ENCODE peak calls at places on chromosomes 3 and 15, in ten cellular contexts. T is sigmoid colon, K is tibial nerve, D is suprapubic skin, P is K562, W is A549, U is transverse colon, Y is HepG2, R is SK-N-SH, Q is ovary. B is an unnamed sample.

GRCh38 chr3:27532931-27533607 is 48.9 kb upstream of the SLC4A7 start:
- DNase-seq in T (no peak), P (no peak), K (no peak), R (no peak), D (no peak), W (no peak), Q (no peak), Y (no peak), U (no peak), B (no peak)

GRCh38 chr15:98394546-98394945 is 253.8 kb upstream of the IGF1R start:
- DNase-seq in R (no peak), U (no peak), Y (no peak), K (no peak), P (no peak), T (no peak), W (no peak), Q (no peak), D (no peak), B (no peak)

GRCh38 chr3:141227752-141228151 is 3.9 kb upstream of the PXYLP1 start:
- DNase-seq in D (no peak), K (no peak), Q (no peak), U (no peak), R (peak; percentile 77), P (no peak), T (no peak), Y (no peak), W (no peak), B (no peak)

GRCh38 chr3:39812537-39812936 is 3.1 kb downstream of the MYRIP start:
- DNase-seq in T (no peak), R (peak; percentile 31), D (no peak), W (no peak), K (no peak), Q (no peak), U (peak; percentile 36), P (no peak), Y (peak; percentile 6), B (peak; percentile 47)

GRCh38 chr15:75532413-75533250 is 46.5 kb downstream of the PTPN9 start:
- DNase-seq in T (peak; percentile 86), W (peak; percentile 84), P (peak; percentile 33), R (peak; percentile 50), U (peak; percentile 56), K (peak; percentile 79), D (no peak), Q (peak; percentile 73), Y (peak; percentile 57), B (peak; percentile 63)

GRCh38 chr3:119149484-119149883 is 3.5 kb downstream of the TEX55 start:
- DNase-seq in R (no peak), W (peak; percentile 75), Y (no peak), K (no peak), D (no peak), Q (no peak), P (no peak), T (no peak), U (no peak), B (no peak)

GRCh38 chr3:152385761-152386160 is 117.0 kb downstream of the MBNL1 start:
- DNase-seq in Y (peak; percentile 88), T (no peak), Q (no peak), U (no peak), P (no peak), K (no peak), W (peak; percentile 81), D (no peak), R (no peak), B (no peak)

GRCh38 chr3:127680790-127681189 is 8.0 kb downstream of the ABTB1 start:
- DNase-seq in Y (no peak), T (peak; percentile 50), W (no peak), R (no peak), P (no peak), D (peak; percentile 51), Q (peak; percentile 8), U (no peak), K (no peak), B (peak; percentile 20)

GRCh38 chr3:122132949-122133540 is 50.4 kb upstream of the CASR start:
- DNase-seq in Y (no peak), T (no peak), D (no peak), Q (no peak), W (no peak), R (no peak), U (no peak), P (no peak), K (no peak), B (no peak)

GRCh38 chr15:31266712-31267111 is 59.9 kb upstream of the KLF13 start:
- DNase-seq in T (peak; percentile 53), W (no peak), D (peak; percentile 67), P (no peak), Q (no peak), U (peak; percentile 42), R (no peak), K (no peak), Y (no peak), B (no peak)

GRCh38 chr15:98914626-98915025 is 93.0 kb downstream of the PGPEP1L start:
- DNase-seq in Q (no peak), U (no peak), R (no peak), T (peak; percentile 81), P (no peak), Y (no peak), D (no peak), W (peak; percentile 38), K (no peak), B (no peak)

GRCh38 chr3:152309031-152309430 is 40.3 kb downstream of the MBNL1 start:
- DNase-seq in Q (no peak), U (no peak), Y (no peak), D (no peak), P (no peak), K (no peak), W (no peak), R (no peak), T (no peak), B (no peak)

GRCh38 chr3:123169492-123169929 is 32.2 kb upstream of the SEC22A start:
- DNase-seq in Y (no peak), T (no peak), P (no peak), Q (no peak), K (no peak), R (no peak), U (no peak), D (no peak), W (peak; percentile 66), B (peak; percentile 34)

GRCh38 chr3:38152660-38153059 is 12.7 kb upstream of the OXSR1 start:
- DNase-seq in D (no peak), P (no peak), Y (no peak), Q (no peak), K (no peak), U (no peak), W (no peak), R (no peak), T (no peak), B (no peak)

GRCh38 chr15:56723787-56724186 is 9.5 kb downstream of the ZNF280D start:
- DNase-seq in Y (no peak), K (no peak), W (no peak), T (no peak), Q (no peak), U (no peak), D (no peak), R (no peak), P (no peak), B (no peak)
- H3K4me1 ChIP-seq in Y (no peaks in the 10 kb centered on the region), K (peaks cover 9% of the 10 kb centered on the region), W (no peaks in the 10 kb centered on the region), T (peaks cover 22% of the 10 kb centered on the region), Q (peaks cover 8% of the 10 kb centered on the region), U (no peaks in the 10 kb centered on the region), D (peaks cover 21% of the 10 kb centered on the region), R (no peaks in the 10 kb centered on the region), P (peaks cover 9% of the 10 kb centered on the region), B (peaks cover under 1% of the 10 kb centered on the region)

GRCh38 chr3:66823010-66823399 is 175.1 kb upstream of the KBTBD8 start:
- DNase-seq in R (no peak), P (no peak), D (no peak), U (no peak), K (no peak), Y (peak; percentile 31), W (no peak), T (no peak), Q (no peak), B (no peak)
- TF ChIP-seq EP300 in R (no peak), P (no peak), D (no peak), U (no peak), K (peak; percentile 22), Y (no peak), W (no peak), T (no peak), Q (no peak), B (no peak)

GRCh38 chr3:12957824-12958792 is 115.1 kb downstream of the IQSEC1 start:
- DNase-seq in K (no peak), U (no peak), R (no peak), W (no peak), P (no peak), Y (no peak), Q (no peak), T (no peak), D (no peak), B (no peak)

GRCh38 chr3:12960497-12960896 is 112.7 kb downstream of the IQSEC1 start:
- DNase-seq in D (no peak), U (no peak), R (no peak), P (no peak), Q (no peak), T (no peak), W (no peak), K (no peak), Y (no peak), B (no peak)

GRCh38 chr3:12961007-12961725 is 112.1 kb downstream of the IQSEC1 start:
- DNase-seq in Q (no peak), R (no peak), Y (no peak), D (no peak), T (no peak), U (no peak), P (no peak), K (no peak), W (no peak), B (no peak)

GRCh38 chr3:12959838-12960378 is 113.3 kb downstream of the IQSEC1 start:
- DNase-seq in T (no peak), R (no peak), K (no peak), P (peak; percentile 44), D (no peak), Q (no peak), U (peak; percentile 25), W (no peak), Y (no peak), B (no peak)

GRCh38 chr3:12959395-12959794 is 113.8 kb downstream of the IQSEC1 start:
- DNase-seq in R (no peak), U (no peak), K (no peak), W (no peak), D (no peak), Y (no peak), P (no peak), Q (no peak), T (no peak), B (no peak)
- H3K4me1 ChIP-seq in R (peaks cover 65% of the 10 kb centered on the region), U (peaks cover 25% of the 10 kb centered on the region), K (peaks cover 65% of the 10 kb centered on the region), W (peaks cover 4% of the 10 kb centered on the region), D (peaks cover 98% of the 10 kb centered on the region), Y (peaks cover 54% of the 10 kb centered on the region), P (peaks cover 87% of the 10 kb centered on the region), Q (peaks cover 61% of the 10 kb centered on the region), T (peaks cover 88% of the 10 kb centered on the region), B (peaks cover 100% of the 10 kb centered on the region)

DNA sequence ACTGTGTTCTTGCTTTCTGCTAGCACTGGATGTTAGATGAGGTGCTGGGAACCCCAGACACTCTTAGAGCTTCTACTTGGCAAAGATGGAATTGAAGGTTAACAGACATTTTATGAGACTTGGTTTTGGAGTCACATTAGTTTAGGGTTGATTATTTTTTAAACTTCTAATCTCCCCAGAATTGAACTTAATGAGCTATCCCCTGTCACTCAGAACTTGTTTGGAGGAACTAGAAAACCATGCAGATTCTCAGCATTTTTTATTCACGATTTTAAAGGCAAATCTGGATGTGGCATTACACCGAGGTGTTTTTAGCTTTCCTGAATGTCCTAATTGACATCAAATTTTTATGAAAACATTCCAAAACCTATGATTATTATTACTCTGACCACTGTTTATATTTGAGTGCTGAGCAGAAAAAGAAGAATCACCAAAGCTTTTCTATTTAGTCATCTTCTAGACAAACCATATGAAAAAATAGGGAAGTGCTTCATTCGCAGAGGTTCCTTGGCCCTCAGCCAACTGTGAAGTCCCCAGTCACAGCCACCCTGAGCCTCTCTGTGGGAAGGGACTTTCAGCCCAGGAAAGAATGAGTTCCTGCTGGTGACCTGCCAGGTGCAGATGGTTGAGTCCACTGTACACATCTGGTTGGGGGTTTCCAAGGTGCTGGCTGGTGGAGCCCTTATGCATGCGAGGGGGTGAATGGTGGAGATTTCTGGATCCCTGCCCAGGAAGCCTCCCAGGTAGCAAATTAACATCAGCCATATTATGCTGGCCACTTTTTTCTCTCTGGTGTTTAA is 196.0 kb upstream of the TOPAZ1 start:
- DNase-seq in T (no peak), P (no peak), R (peak; percentile 33), D (no peak), U (peak; percentile 63), Y (no peak), W (no peak), K (peak; percentile 38), Q (no peak), B (peak; percentile 50)
- TF ChIP-seq EP300 in T (no peak), P (no peak), R (no peak), D (no peak), U (no peak), Y (no peak), W (no peak), K (no peak), Q (no peak), B (no peak)